ENCODE peak calls at places on chromosomes 7 and 10, in ten cellular contexts. Q is PC-9; M is A549; E is fibroblast of pulmonary artery; I is astrocyte of the spinal cord; H is CD8-positive, alpha-beta T cell; O is D721Med; D is fibroblast of mammary gland; Z is Peyer's patch; V is gastrocnemius medialis. S is an unnamed sample.

GRCh38 chr7:132738254-132738653 is 162.0 kb upstream of the PLXNA4 start:
- DNase-seq in Q (no peak), M (peak), E (peak), I (peak), H (no peak), O (no peak), D (peak), Z (no peak), V (no peak), S (no peak)

GRCh38 chr10:48838830-48839229 is 100.8 kb downstream of the LRRC18 start:
- DNase-seq in Q (no peak), M (no peak), E (no peak), I (no peak), H (no peak), O (no peak), D (no peak), Z (no peak), V (no peak), S (no peak)

GRCh38 chr10:112832361-112832878 is 117.6 kb upstream of the TCF7L2 start:
- DNase-seq in Q (peak), M (no peak), E (no peak), I (peak), H (no peak), O (no peak), D (no peak), Z (no peak), V (no peak), S (no peak)

GRCh38 chr10:11713186-11713743 is 28.9 kb upstream of the ECHDC3 start:
- DNase-seq in Q (no peak), M (no peak), E (peak), I (peak), H (no peak), O (no peak), D (peak), Z (peak), V (no peak), S (no peak)

GRCh38 chr10:102001435-102002068 is 54.4 kb downstream of the ARMH3 start:
- DNase-seq in Q (no peak), M (no peak), E (no peak), I (no peak), H (no peak), O (peak), D (no peak), Z (peak), V (no peak), S (no peak)

GRCh38 chr10:112792487-112793196 is 157.4 kb upstream of the TCF7L2 start:
- DNase-seq in Q (no peak), M (no peak), E (peak), I (peak), H (no peak), O (no peak), D (peak), Z (no peak), V (peak), S (no peak)

GRCh38 chr10:126387041-126387908 is 1.0 kb downstream of the ADAM12 start:
- DNase-seq in Q (peak), M (peak), E (peak), I (peak), H (peak), O (no peak), D (peak), Z (peak), V (no peak), S (peak)

GRCh38 chr10:70918851-70919530 is 30.6 kb upstream of the PCBD1 start:
- DNase-seq in Q (no peak), M (no peak), E (no peak), I (no peak), H (no peak), O (no peak), D (no peak), Z (no peak), V (no peak), S (no peak)

GRCh38 chr7:116395125-116395791 is 104.3 kb upstream of the CAV2 start:
- DNase-seq in Q (peak), M (peak), E (peak), I (peak), H (no peak), O (no peak), D (peak), Z (no peak), V (no peak), S (no peak)

GRCh38 chr10:90148121-90148855 is 446.9 kb downstream of the KIF20B start:
- DNase-seq in Q (no peak), M (no peak), E (peak), I (peak), H (no peak), O (no peak), D (peak), Z (no peak), V (no peak), S (no peak)

GRCh38 chr7:43313628-43314378 is 201.4 kb downstream of the HECW1 start:
- DNase-seq in Q (no peak), M (no peak), E (no peak), I (no peak), H (no peak), O (no peak), D (no peak), Z (no peak), V (no peak), S (no peak)

GRCh38 chr7:107614425-107614824 is 34.4 kb downstream of the BCAP29 start:
- DNase-seq in Q (no peak), M (no peak), E (peak), I (peak), H (no peak), O (no peak), D (peak), Z (no peak), V (no peak), S (no peak)

GRCh38 chr10:97925308-97925938 is 75.8 kb downstream of the GOLGA7B start:
- DNase-seq in Q (no peak), M (no peak), E (no peak), I (no peak), H (no peak), O (no peak), D (no peak), Z (no peak), V (no peak), S (no peak)

GRCh38 chr7:131090866-131091692 is 236.6 kb upstream of the MKLN1 start:
- DNase-seq in Q (no peak), M (no peak), E (no peak), I (no peak), H (no peak), O (no peak), D (no peak), Z (no peak), V (no peak), S (no peak)

GRCh38 chr10:122786269-122786668 is 59.4 kb downstream of the CUZD1 start:
- DNase-seq in Q (no peak), M (peak), E (peak), I (peak), H (no peak), O (no peak), D (peak), Z (no peak), V (no peak), S (no peak)

GRCh38 chr10:113329121-113329596 is 223.7 kb upstream of the HABP2 start:
- DNase-seq in Q (no peak), M (no peak), E (peak), I (peak), H (no peak), O (no peak), D (peak), Z (no peak), V (no peak), S (no peak)

GRCh38 chr7:158602905-158603772 is 15.5 kb upstream of the PTPRN2 start:
- DNase-seq in Q (no peak), M (no peak), E (peak), I (peak), H (no peak), O (no peak), D (no peak), Z (no peak), V (no peak), S (no peak)

GRCh38 chr7:94584113-94584512 is 71.8 kb downstream of the SGCE start:
- DNase-seq in Q (peak), M (no peak), E (peak), I (peak), H (no peak), O (no peak), D (peak), Z (no peak), V (peak), S (no peak)

GRCh38 chr7:89477991-89478390 is 676.3 kb upstream of the STEAP1 start:
- DNase-seq in Q (no peak), M (no peak), E (no peak), I (no peak), H (no peak), O (no peak), D (no peak), Z (no peak), V (no peak), S (no peak)

GRCh38 chr7:119900996-119901395 is 372.0 kb upstream of the KCND2 start:
- DNase-seq in Q (peak), M (no peak), E (peak), I (no peak), H (no peak), O (no peak), D (peak), Z (no peak), V (no peak), S (no peak)

GRCh38 chr10:103278862-103279298 is 1.9 kb downstream of the INA start:
- DNase-seq in Q (peak), M (no peak), E (peak), I (peak), H (peak), O (no peak), D (peak), Z (no peak), V (no peak), S (peak)

GRCh38 chr7:152085116-152085515 is 59.6 kb downstream of the GALNT11 start:
- DNase-seq in Q (no peak), M (no peak), E (no peak), I (no peak), H (no peak), O (no peak), D (no peak), Z (no peak), V (no peak), S (no peak)

GRCh38 chr7:27697861-27698430 is 35.3 kb upstream of the HIBADH start:
- DNase-seq in Q (peak), M (no peak), E (no peak), I (no peak), H (no peak), O (no peak), D (peak), Z (peak), V (no peak), S (no peak)

GRCh38 chr7:2553831-2554581 is 1.3 kb downstream of the BRAT1 start:
- DNase-seq in Q (no peak), M (no peak), E (no peak), I (no peak), H (no peak), O (no peak), D (no peak), Z (no peak), V (no peak), S (no peak)

GRCh38 chr7:33940503-33940902 is 35.2 kb downstream of the BMPER start:
- DNase-seq in Q (no peak), M (no peak), E (no peak), I (no peak), H (no peak), O (no peak), D (no peak), Z (no peak), V (no peak), S (no peak)

GRCh38 chr10:71513896-71514295 is 117.2 kb downstream of the CDH23 start:
- DNase-seq in Q (no peak), M (no peak), E (no peak), I (no peak), H (no peak), O (no peak), D (no peak), Z (no peak), V (no peak), S (no peak)

GRCh38 chr7:26198133-26198780 is 2.3 kb downstream of the HNRNPA2B1 start:
- DNase-seq in Q (no peak), M (no peak), E (peak), I (peak), H (no peak), O (no peak), D (peak), Z (no peak), V (no peak), S (no peak)

GRCh38 chr7:27164381-27165088 is 802 bp downstream of the HOXA9 start:
- DNase-seq in Q (no peak), M (no peak), E (no peak), I (no peak), H (no peak), O (no peak), D (peak), Z (no peak), V (no peak), S (no peak)

GRCh38 chr10:3339531-3339950 is 167.0 kb upstream of the PITRM1 start:
- DNase-seq in Q (no peak), M (no peak), E (no peak), I (peak), H (no peak), O (no peak), D (peak), Z (no peak), V (no peak), S (no peak)

GRCh38 chr7:55522268-55522902 is 49.9 kb downstream of the VOPP1 start:
- DNase-seq in Q (no peak), M (no peak), E (no peak), I (no peak), H (no peak), O (no peak), D (no peak), Z (no peak), V (no peak), S (no peak)

GRCh38 chr10:3419719-3420495 is 247.3 kb upstream of the PITRM1 start:
- DNase-seq in Q (no peak), M (no peak), E (no peak), I (no peak), H (no peak), O (no peak), D (no peak), Z (no peak), V (no peak), S (no peak)

GRCh38 chr10:61719906-61720305 is 57.2 kb downstream of the CABCOCO1 start:
- DNase-seq in Q (no peak), M (no peak), E (no peak), I (no peak), H (no peak), O (no peak), D (no peak), Z (no peak), V (no peak), S (no peak)

GRCh38 chr7:131244259-131244852 is 83.3 kb upstream of the MKLN1 start:
- DNase-seq in Q (peak), M (peak), E (peak), I (peak), H (peak), O (no peak), D (peak), Z (no peak), V (peak), S (no peak)

DNA sequence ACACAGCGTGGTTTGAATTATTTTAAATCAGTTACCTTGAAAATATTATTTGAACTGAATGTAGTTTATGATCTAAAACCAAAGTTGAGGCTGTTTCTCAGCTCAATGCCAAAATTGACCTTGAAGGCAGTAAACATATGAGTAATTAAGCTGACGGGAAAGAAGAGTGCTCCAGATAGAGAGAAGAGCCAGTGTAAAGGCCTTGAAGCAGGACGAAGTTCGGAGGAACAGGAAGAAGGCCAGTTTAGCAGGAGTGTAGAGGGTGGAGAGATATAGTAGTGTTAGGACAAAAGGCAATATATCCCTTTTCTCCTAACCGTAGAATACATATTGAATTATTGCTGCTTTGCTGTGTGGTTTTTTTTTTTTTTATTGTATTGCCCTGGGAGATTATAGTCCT is 63.2 kb downstream of the CYP51A1 start:
- DNase-seq in Q (no peak), M (no peak), E (no peak), I (no peak), H (no peak), O (no peak), D (no peak), Z (no peak), V (no peak), S (no peak)
- TF ChIP-seq CTCF in Q (no peak), M (no peak), E (no peak), I (no peak), H (no peak), O (no peak), D (no peak), Z (no peak), V (no peak), S (no peak)

GRCh38 chr7:92880212-92881090 is 44.1 kb upstream of the CDK6 start:
- DNase-seq in Q (no peak), M (no peak), E (peak), I (no peak), H (no peak), O (no peak), D (peak), Z (no peak), V (no peak), S (no peak)
- TF ChIP-seq CTCF in Q (peak), M (peak), E (no peak), I (peak), H (no peak), O (no peak), D (peak), Z (no peak), V (no peak), S (no peak)

GRCh38 chr10:124565565-124566221 is 104.1 kb downstream of the LHPP start:
- DNase-seq in Q (peak), M (peak), E (peak), I (no peak), H (no peak), O (no peak), D (peak), Z (no peak), V (peak), S (no peak)
- TF ChIP-seq CTCF in Q (no peak), M (peak), E (peak), I (peak), H (no peak), O (peak), D (peak), Z (peak), V (peak), S (no peak)

DNA sequence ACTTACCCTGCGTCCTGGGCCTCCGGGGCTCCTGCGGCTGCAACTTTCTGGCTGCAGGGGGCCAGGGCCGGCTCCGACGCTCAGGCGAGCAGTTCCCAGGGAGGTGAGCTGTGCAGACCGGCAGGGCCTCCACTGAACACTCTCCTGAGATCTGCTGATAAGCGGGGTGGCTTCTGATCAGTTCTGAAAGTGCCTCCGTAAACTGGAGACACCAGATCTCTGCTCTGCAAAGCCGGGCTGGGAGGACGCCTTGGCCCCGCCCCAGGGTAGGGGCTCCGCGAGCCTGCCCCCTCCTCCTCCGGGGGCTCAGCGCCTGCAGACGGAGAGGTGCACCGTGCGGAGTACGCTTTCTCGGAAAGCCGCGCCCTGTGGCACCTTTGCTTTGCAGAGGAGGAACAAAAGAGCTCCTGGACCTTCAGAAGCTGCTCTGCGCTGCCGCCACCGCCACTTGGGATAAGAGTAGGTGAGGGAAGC is 141.3 kb upstream of the VKORC1L1 start:
- DNase-seq in Q (no peak), M (no peak), E (no peak), I (peak), H (peak), O (no peak), D (no peak), Z (no peak), V (no peak), S (no peak)
- TF ChIP-seq CTCF in Q (no peak), M (no peak), E (peak), I (peak), H (no peak), O (no peak), D (no peak), Z (no peak), V (no peak), S (no peak)

GRCh38 chr10:24952701-24953349 is 419 bp upstream of the PRTFDC1 start:
- DNase-seq in Q (peak), M (peak), E (peak), I (no peak), H (peak), O (no peak), D (peak), Z (peak), V (peak), S (peak)
- TF ChIP-seq CTCF in Q (no peak), M (peak), E (no peak), I (peak), H (peak), O (peak), D (no peak), Z (peak), V (peak), S (no peak)

S was measured in activated B cell treated with CpG ODN at 0.5 μM for 24 hours.